ENCODE peak calls at places on chromosomes 13 and 19, in five cellular contexts. J, A, T, S and H are unnamed samples.

GRCh38 chr19:28171983-28172382 is 1041.0 kb downstream of the UQCRFS1 start:
- DNase-seq in J (no peak), A (no peak), T (no peak), S (no peak), H (no peak)

GRCh38 chr19:13083627-13084026 is 19.0 kb downstream of the LYL1 start:
- DNase-seq in J (no peak), A (no peak), T (no peak), S (no peak), H (no peak)

GRCh38 chr13:106376411-106377112 is 158.9 kb downstream of the EFNB2 start:
- DNase-seq in J (no peak), A (no peak), T (no peak), S (no peak), H (no peak)

GRCh38 chr13:100506154-100506553 is 82.4 kb downstream of the GGACT start:
- DNase-seq in J (no peak), A (no peak), T (no peak), S (no peak), H (no peak)

GRCh38 chr19:12720851-12721655 is 2.7 kb downstream of the TNPO2 start:
- DNase-seq in J (no peak), A (peak; percentile 56), T (no peak), S (no peak), H (no peak)

GRCh38 chr13:51921790-51922740 is 60.3 kb downstream of the CCDC70 start:
- DNase-seq in J (no peak), A (no peak), T (no peak), S (no peak), H (no peak)

GRCh38 chr19:53511933-53512374 is 26.0 kb upstream of the ZNF331 start:
- DNase-seq in J (peak; percentile 71), A (peak; percentile 88), T (no peak), S (peak; percentile 58), H (no peak)

GRCh38 chr19:29680447-29680846 is 15.2 kb downstream of the PLEKHF1 start:
- DNase-seq in J (no peak), A (no peak), T (no peak), S (no peak), H (peak; percentile 35)

GRCh38 chr19:31092189-31092753 is 257.0 kb downstream of the TSHZ3 start:
- DNase-seq in J (no peak), A (no peak), T (no peak), S (peak; percentile 53), H (no peak)

GRCh38 chr19:30783936-30784335 is 411.8 kb downstream of the ZNF536 start:
- DNase-seq in J (no peak), A (no peak), T (peak; percentile 34), S (no peak), H (no peak)

GRCh38 chr13:45280751-45281634 is 60.0 kb downstream of the TPT1 start:
- DNase-seq in J (peak; percentile 47), A (peak; percentile 72), T (no peak), S (peak; percentile 62), H (no peak)

GRCh38 chr19:28314771-28315170 is 898.2 kb downstream of the UQCRFS1 start:
- DNase-seq in J (no peak), A (no peak), T (no peak), S (no peak), H (no peak)

GRCh38 chr19:7500811-7501450 is 12.1 kb upstream of the PEX11G start:
- DNase-seq in J (peak; percentile 35), A (peak; percentile 92), T (no peak), S (no peak), H (no peak)

GRCh38 chr19:31905980-31906948 is 439.1 kb upstream of the ZNF507 start:
- DNase-seq in J (no peak), A (no peak), T (peak; percentile 45), S (peak; percentile 56), H (no peak)

GRCh38 chr13:36787181-36787580 is 31.8 kb upstream of the RFXAP start:
- DNase-seq in J (no peak), A (no peak), T (peak; percentile 57), S (no peak), H (no peak)

DNA sequence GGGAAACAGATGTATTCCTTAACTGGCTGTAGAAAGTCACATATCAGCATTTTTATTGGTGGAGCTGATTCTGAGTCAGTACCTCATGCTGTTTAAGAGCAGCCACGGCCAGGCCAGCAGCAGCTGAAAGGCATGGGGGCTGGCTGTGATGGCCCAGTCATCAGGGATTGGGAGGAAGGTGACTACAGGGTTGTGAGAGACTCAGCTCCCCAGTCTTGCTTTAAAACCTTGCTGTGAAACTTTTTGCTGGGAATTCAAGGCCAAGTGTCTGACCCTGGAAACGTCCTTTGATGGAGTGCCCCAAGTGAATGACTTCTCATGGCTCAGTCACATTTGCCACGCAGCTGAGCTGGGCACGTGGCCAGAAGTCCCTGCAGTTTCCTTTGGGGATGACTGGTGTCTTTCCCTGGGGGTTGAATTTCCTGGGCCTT is 39.1 kb upstream of the RNF113B start:
- DNase-seq in J (no peak), A (no peak), T (no peak), S (peak; percentile 63), H (no peak)
- TF ChIP-seq POLR2A in J (no peak), A (no peak), T (no peak), S (no peak), H (no peak)

DNA sequence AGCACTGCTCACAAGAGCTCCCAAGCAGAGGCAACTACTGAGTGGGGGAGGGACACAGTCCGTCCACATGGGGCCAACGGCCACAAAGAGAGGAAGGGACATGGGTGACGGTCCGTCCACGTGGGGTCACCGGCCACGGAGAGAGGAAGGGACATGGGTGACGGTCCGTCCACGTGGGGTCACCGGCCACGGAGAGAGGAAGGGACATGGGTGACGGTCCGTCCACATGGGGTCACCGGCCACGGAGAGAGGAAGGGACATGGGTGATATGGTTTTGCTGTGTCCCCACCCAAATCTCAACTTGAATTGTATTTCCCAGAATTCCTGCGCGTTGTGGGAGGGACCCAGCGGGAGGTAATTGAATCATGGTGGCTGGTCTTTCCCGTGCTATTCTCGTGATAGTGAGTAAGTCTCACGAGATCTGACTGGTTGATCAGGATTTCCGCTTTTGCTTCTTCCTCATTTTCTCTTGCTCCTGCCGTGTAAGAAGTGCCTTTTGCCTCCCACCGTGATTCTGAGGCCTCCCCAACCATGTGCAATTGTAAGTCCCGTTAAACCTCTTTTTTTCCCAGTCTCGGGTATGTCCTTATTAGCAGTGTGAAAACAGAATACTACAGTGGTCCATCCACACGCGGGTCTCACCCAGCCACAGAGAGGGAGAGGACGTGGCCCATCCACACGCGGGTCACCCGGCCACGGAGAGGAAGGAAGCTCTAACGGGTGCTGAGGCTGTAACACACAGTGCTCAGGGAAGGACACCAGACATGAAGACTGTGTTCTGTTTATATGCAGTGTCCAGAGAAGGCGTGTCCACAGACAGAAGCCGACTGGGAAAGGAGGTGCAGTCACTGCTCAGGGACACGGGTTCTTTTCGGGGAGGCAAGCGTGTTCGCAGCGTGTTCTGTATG is 48.5 kb downstream of the GAS6 start:
- DNase-seq in J (no peak), A (no peak), T (no peak), S (no peak), H (no peak)
- H3K27ac ChIP-seq in J (no peak overlapping the region), A (no peak overlapping the region), T (peak overlapping the region; percentile 88), S (no peak overlapping the region), H (peak overlapping the region; percentile 38)

GRCh38 chr13:91744284-91744683 is 345.9 kb downstream of the GPC5 start:
- DNase-seq in J (no peak), A (no peak), T (no peak), S (no peak), H (no peak)

GRCh38 chr13:91740811-91741210 is 342.4 kb downstream of the GPC5 start:
- DNase-seq in J (no peak), A (no peak), T (no peak), S (no peak), H (no peak)

GRCh38 chr13:91741925-91742324 is 343.5 kb downstream of the GPC5 start:
- DNase-seq in J (no peak), A (no peak), T (no peak), S (no peak), H (no peak)

DNA sequence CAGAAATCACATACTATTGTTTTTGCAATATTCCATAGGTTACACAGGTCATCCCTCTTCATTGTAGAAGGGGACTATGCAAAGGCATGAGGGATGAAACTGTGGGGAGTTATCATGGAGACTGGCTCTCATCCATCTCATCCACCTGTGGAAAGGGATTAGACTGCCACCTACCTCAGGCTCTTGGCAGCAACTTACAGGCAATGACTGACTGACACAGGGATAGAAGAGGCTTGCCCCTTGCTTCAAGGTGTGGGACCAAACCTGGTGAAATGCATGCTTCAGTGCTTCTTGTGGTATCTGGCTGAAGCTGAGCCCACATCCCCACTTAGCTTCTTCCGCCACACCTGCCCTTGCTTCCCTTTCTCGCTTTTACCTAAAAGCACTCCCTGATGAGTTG is 341.3 kb downstream of the GPC5 start:
- DNase-seq in J (no peak), A (no peak), T (no peak), S (no peak), H (no peak)
- TF ChIP-seq CTCF in J (peak; percentile 20), A (peak; percentile 60), T (no peak), S (no peak), H (no peak)

GRCh38 chr19:1505991-1506881 is 6.6 kb downstream of the ADAMTSL5 start:
- DNase-seq in J (no peak), A (no peak), T (no peak), S (no peak), H (no peak)
- TF ChIP-seq POLR2A in J (no peak), A (no peak), T (no peak), S (no peak), H (no peak)

DNA sequence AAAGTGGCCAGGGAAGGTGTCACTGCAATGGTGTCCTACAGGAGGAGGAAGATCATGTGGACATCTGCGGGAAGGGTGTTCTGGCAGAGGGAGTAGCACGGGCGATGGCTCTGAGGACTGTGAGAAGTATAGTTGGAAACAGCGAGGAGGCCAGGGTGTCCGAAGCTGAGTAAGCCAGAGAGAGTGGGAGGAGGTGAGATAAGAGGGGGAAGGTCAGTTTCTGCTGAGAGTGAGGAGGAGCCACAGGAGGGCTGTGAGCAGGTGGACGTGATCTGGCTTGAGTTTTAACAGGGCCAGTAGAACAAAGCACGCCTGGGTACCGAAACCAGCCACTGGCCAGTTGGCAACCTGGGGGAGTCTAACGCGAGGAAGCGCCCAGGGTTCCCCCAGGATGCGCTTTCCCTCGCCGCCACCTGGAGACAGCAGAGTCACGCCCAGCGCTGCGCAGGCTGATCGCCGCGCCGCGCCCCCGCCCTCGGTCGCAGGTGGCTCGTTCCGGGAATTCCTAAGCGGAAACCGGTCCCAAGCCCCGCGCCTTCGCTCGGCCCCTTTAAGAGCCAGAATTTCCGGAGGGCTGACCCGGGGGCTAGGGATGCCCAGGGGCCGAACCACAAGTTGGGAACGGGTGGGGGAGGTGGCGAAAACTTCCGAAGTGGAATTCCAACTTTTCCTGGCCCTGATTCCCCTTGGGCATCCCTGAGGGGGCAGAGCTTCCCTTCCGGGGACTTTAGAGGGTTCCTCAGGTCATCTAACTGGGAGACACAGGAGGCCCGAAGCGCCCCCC is 1.1 kb upstream of the LSR start:
- DNase-seq in J (peak; percentile 87), A (peak; percentile 91), T (peak; percentile 80), S (peak; percentile 47), H (no peak)
- H3K27ac ChIP-seq in J (peak overlapping the region; percentile 98), A (peak overlapping the region; percentile 100), T (peak overlapping the region; percentile 60), S (peak overlapping the region; percentile 69), H (peak overlapping the region; percentile 95)